ENCODE peak calls at places on chromosomes 7 and 10, in six cellular contexts. K is GM12892, F is body of pancreas, B is transverse colon, O is A549, D is stomach. R is an unnamed sample.

GRCh38 chr7:45147858-45148652 is 9.5 kb upstream of the RAMP3 start:
- DNase-seq in K (no peak), F (no peak), B (no peak), O (no peak), D (no peak), R (no peak)

GRCh38 chr7:133781481-133782090 is 345.6 kb upstream of the LRGUK start:
- DNase-seq in K (no peak), F (no peak), B (no peak), O (no peak), D (no peak), R (no peak)

GRCh38 chr10:121792198-121792597 is 135.6 kb downstream of the ATE1 start:
- DNase-seq in K (no peak), F (no peak), B (no peak), O (no peak), D (no peak), R (no peak)

GRCh38 chr7:68573271-68574000 is 1024.8 kb upstream of the AUTS2 start:
- DNase-seq in K (no peak), F (no peak), B (no peak), O (no peak), D (no peak), R (no peak)

GRCh38 chr10:116168329-116168728 is 104.7 kb downstream of the GFRA1 start:
- DNase-seq in K (no peak), F (no peak), B (no peak), O (no peak), D (no peak), R (no peak)

GRCh38 chr10:22599048-22599561 is 115.3 kb downstream of the PIP4K2A start:
- DNase-seq in K (no peak), F (no peak), B (no peak), O (no peak), D (no peak), R (peak; percentile 27)

GRCh38 chr7:43039346-43039745 is 73.1 kb upstream of the HECW1 start:
- DNase-seq in K (no peak), F (no peak), B (no peak), O (no peak), D (no peak), R (no peak)

GRCh38 chr10:63204667-63205391 is 71.7 kb downstream of the NRBF2 start:
- DNase-seq in K (no peak), F (no peak), B (no peak), O (no peak), D (no peak), R (no peak)

GRCh38 chr7:80997841-80998240 is 79.0 kb upstream of the SEMA3C start:
- DNase-seq in K (no peak), F (no peak), B (no peak), O (no peak), D (no peak), R (no peak)

GRCh38 chr10:5488272-5489161 is 10.9 kb downstream of the CALML5 start:
- DNase-seq in K (no peak), F (peak; percentile 84), B (peak; percentile 91), O (no peak), D (peak; percentile 86), R (no peak)

GRCh38 chr10:120760246-120760645 is 90.9 kb upstream of the WDR11 start:
- DNase-seq in K (no peak), F (no peak), B (no peak), O (no peak), D (no peak), R (no peak)

GRCh38 chr7:22393825-22394458 is 37.0 kb upstream of the RAPGEF5 start:
- DNase-seq in K (no peak), F (no peak), B (no peak), O (no peak), D (no peak), R (no peak)

GRCh38 chr7:34453150-34453549 is 204.9 kb upstream of the NPSR1 start:
- DNase-seq in K (no peak), F (no peak), B (no peak), O (no peak), D (no peak), R (no peak)

GRCh38 chr7:122632238-122632637 is 66.7 kb downstream of the RNF133 start:
- DNase-seq in K (no peak), F (no peak), B (no peak), O (no peak), D (no peak), R (no peak)

GRCh38 chr7:47938574-47939165 is 9.6 kb downstream of the PKD1L1 start:
- DNase-seq in K (no peak), F (no peak), B (no peak), O (peak; percentile 56), D (no peak), R (no peak)

GRCh38 chr7:107666804-107667203 is 6.2 kb downstream of the SLC26A4 start:
- DNase-seq in K (no peak), F (no peak), B (no peak), O (no peak), D (no peak), R (no peak)

GRCh38 chr10:111077715-111078504 is 1.1 kb downstream of the ADRA2A start:
- DNase-seq in K (no peak), F (peak; percentile 67), B (peak; percentile 29), O (no peak), D (no peak), R (no peak)

GRCh38 chr10:33288127-33288526 is 46.3 kb downstream of the NRP1 start:
- DNase-seq in K (no peak), F (no peak), B (no peak), O (no peak), D (no peak), R (no peak)

GRCh38 chr7:23486002-23486773 is 15.9 kb upstream of the IGF2BP3 start:
- DNase-seq in K (no peak), F (no peak), B (no peak), O (no peak), D (no peak), R (no peak)

DNA sequence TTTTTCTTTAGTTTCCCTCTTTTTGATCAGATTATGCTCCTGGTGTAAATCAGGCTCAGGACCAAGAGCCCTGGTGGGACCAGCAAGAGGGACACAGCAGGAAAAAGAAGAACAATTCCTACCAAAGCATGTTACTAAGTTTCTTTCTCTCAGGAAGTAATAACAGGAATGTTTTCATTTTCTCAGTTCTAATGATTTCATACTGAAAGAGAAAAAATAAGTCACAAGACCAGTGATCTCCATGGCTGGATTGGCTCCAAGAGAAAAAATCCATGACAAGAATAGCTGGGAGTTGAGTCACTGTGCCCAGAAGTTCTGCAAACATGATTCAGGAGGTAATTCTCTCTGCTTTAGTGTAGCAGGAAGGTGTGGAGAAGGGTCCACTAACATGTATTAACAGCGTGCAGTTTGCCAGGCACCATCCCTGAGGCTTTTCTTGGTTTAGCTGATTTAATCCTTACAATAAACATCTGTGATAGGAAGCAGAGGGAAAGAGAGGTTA is 23.8 kb upstream of the IFIT2 start:
- DNase-seq in K (no peak), F (peak; percentile 55), B (no peak), O (peak; percentile 86), D (no peak), R (peak; percentile 57)
- TF ChIP-seq POLR2A in K (no peak), F (peak; percentile 58), B (no peak), O (no peak), D (no peak), R (no peak)

DNA sequence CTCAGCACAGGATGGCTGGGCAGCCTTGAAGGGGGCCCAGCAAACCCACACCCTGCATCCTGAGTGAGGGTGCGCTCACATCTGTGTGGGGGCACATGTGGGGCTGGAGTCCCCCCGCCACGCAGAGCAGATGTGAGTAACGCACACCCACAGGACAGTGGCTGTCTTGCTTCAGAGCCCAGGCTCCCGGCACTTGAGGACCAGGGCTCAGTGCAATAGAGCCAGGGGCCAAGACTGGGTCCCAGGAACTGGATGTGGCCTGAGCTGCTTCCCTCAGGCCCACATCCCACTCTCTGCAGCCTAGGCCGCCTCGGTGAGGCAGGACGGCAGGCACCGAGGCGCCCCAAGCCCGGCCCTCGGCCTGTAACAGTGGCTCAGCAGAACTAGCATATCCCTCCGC is 159.9 kb downstream of the MAD1L1 start:
- DNase-seq in K (no peak), F (no peak), B (no peak), O (no peak), D (no peak), R (no peak)
- TF ChIP-seq POLR2A in K (no peak), F (no peak), B (no peak), O (no peak), D (no peak), R (no peak)

GRCh38 chr10:100009793-100010676 is at the start of gene DNMBP:
- DNase-seq in K (peak; percentile 88), F (peak; percentile 87), B (peak; percentile 86), O (peak; percentile 82), D (peak; percentile 83), R (peak; percentile 89)
- TF ChIP-seq POLR2A in K (peak; percentile 58), F (peak; percentile 19), B (no peak), O (peak; percentile 37), D (no peak), R (peak; percentile 89)

DNA sequence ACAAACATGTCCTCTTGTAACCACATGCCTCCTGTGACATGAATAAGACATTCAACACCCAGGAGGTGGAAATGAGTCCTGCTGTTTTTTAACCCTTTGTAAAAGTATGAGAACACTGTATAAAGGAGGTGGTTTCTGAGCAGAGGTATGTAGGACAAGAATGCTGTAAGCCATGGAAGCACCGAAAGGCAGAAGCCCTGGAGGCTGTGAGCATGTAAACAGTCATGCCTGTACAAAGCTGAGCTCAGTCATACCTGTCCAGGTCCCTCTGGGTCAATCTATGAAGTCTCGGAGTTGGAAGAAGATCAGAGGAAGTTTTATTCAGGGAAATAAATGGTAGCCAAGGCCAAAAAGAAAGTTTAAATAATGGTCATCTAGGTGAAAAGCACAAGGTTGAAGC is 34.7 kb upstream of the XPNPEP1 start:
- DNase-seq in K (no peak), F (no peak), B (no peak), O (no peak), D (no peak), R (no peak)
- TF ChIP-seq POLR2A in K (no peak), F (no peak), B (no peak), O (no peak), D (no peak), R (no peak)